ENCODE peak calls at places on chromosomes 16 and 17, in six cellular contexts. P, J, E, I, D and U are unnamed samples.

GRCh38 chr17:63447688-63448005 is 1.5 kb upstream of the CYB561 start:
- DNase-seq in P (no peak), J (no peak), E (no peak), I (no peak), D (no peak), U (no peak)

GRCh38 chr16:81632392-81633146 is 146.5 kb upstream of the PLCG2 start:
- DNase-seq in P (no peak), J (no peak), E (no peak), I (peak; percentile 59), D (no peak), U (peak; percentile 51)

GRCh38 chr16:54355251-54355650 is 68.7 kb upstream of the IRX3 start:
- DNase-seq in P (no peak), J (no peak), E (no peak), I (no peak), D (no peak), U (no peak)

GRCh38 chr17:2084129-2084765 is 29.3 kb downstream of the HIC1 start:
- DNase-seq in P (peak; percentile 73), J (no peak), E (peak; percentile 75), I (peak; percentile 81), D (peak; percentile 90), U (no peak)

GRCh38 chr17:82985973-82986372 is 93.4 kb upstream of the METRNL start:
- DNase-seq in P (no peak), J (no peak), E (no peak), I (peak; percentile 32), D (peak; percentile 50), U (peak; percentile 45)

GRCh38 chr17:43702636-43703035 is 40.9 kb upstream of the MEOX1 start:
- DNase-seq in P (no peak), J (peak; percentile 39), E (no peak), I (no peak), D (no peak), U (no peak)

GRCh38 chr17:58809564-58809936 is 53.9 kb downstream of the PPM1E start:
- DNase-seq in P (no peak), J (no peak), E (no peak), I (no peak), D (no peak), U (no peak)

GRCh38 chr16:66457888-66458287 is 30.8 kb downstream of the BEAN1 start:
- DNase-seq in P (no peak), J (no peak), E (no peak), I (no peak), D (no peak), U (no peak)

GRCh38 chr16:48586083-48586482 is 23.9 kb downstream of the N4BP1 start:
- DNase-seq in P (no peak), J (no peak), E (no peak), I (no peak), D (no peak), U (no peak)

GRCh38 chr16:48592839-48593429 is 17.0 kb downstream of the N4BP1 start:
- DNase-seq in P (no peak), J (no peak), E (no peak), I (no peak), D (no peak), U (no peak)

GRCh38 chr16:48596326-48596725 is 13.7 kb downstream of the N4BP1 start:
- DNase-seq in P (no peak), J (no peak), E (no peak), I (no peak), D (no peak), U (no peak)

GRCh38 chr16:48591976-48592375 is 18.0 kb downstream of the N4BP1 start:
- DNase-seq in P (no peak), J (no peak), E (no peak), I (no peak), D (no peak), U (no peak)

DNA sequence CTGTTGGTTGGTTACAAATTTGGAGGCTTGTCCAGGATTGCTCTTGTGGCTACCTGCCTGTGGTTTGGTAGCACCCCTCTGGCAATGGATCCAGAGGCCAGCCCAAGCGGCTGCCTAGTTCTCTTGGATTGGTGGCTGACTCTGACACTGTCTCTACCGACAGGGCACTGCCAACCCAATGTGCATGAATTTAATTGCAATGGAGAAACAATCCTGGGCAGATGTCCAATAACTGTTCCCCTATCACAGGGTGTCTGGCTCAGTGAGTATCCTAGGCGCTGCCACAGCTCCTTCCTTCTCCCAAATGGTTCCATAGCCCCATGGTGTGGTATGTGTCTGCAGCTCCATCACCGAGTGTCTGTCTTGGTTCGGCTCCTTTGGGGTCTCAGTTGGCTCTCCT is 19.5 kb downstream of the N4BP1 start:
- DNase-seq in P (no peak), J (no peak), E (no peak), I (no peak), D (no peak), U (no peak)
- H3K9me3 ChIP-seq in P (no peaks in the 10 kb centered on the region), J (peaks cover 18% of the 10 kb centered on the region), E (no peaks in the 10 kb centered on the region), I (peaks cover 19% of the 10 kb centered on the region), D (no peaks in the 10 kb centered on the region), U (no peaks in the 10 kb centered on the region)

DNA sequence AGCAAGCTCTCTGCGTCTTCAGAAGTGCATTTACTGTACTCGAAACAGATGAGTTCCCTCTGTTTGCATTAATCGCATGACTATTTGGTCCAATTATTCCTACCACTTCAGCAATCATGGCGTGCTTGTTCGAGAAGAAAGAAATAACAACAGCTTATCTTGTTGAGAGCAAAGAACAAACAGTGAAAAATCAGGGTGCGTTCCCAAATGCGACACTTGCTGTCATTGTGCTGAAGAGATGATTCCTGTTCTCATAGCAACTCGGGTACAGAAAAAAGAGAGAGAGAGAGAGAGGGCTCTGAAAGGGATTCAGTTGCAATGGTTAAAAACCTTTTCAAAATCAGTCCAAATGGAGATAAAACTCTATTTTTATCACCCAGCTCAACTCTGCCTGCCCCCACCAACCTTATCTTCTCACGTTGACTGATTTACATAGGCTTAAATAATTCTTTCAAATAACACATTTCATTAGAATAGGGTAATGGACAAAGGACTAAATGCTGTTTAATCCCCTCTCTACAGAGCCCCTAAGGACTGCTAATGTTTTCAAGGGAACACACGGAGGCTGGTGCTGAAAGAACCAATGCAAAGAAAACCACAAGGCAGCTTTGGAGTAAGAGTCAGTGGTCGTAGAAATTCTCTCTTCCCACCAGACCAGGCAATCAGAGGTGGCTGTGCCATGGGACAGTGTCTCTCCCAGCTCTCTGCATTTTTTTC is 445.6 kb upstream of the MAF start:
- DNase-seq in P (no peak), J (peak; percentile 92), E (no peak), I (no peak), D (no peak), U (no peak)
- H3K9me3 ChIP-seq in P (no peaks in the 10 kb centered on the region), J (no peaks in the 10 kb centered on the region), E (peaks cover 4% of the 10 kb centered on the region), I (no peaks in the 10 kb centered on the region), D (no peaks in the 10 kb centered on the region), U (no peaks in the 10 kb centered on the region)

GRCh38 chr17:19268611-19269010 is 31.4 kb downstream of the EPN2 start:
- DNase-seq in P (no peak), J (no peak), E (no peak), I (no peak), D (no peak), U (no peak)
- H3K9me3 ChIP-seq in P (no peaks in the 10 kb centered on the region), J (no peaks in the 10 kb centered on the region), E (no peaks in the 10 kb centered on the region), I (no peaks in the 10 kb centered on the region), D (no peaks in the 10 kb centered on the region), U (no peaks in the 10 kb centered on the region)

GRCh38 chr17:53420035-53420641 is 402.6 kb upstream of the KIF2B start:
- DNase-seq in P (no peak), J (no peak), E (no peak), I (no peak), D (no peak), U (no peak)
- H3K9me3 ChIP-seq in P (no peaks in the 10 kb centered on the region), J (no peaks in the 10 kb centered on the region), E (no peaks in the 10 kb centered on the region), I (peaks cover 13% of the 10 kb centered on the region), D (no peaks in the 10 kb centered on the region), U (no peaks in the 10 kb centered on the region)

GRCh38 chr17:5182597-5183409 is 8.9 kb downstream of the ZNF594 start:
- DNase-seq in P (no peak), J (no peak), E (no peak), I (no peak), D (no peak), U (no peak)
- H3K9me3 ChIP-seq in P (peaks cover 4% of the 10 kb centered on the region), J (peaks cover 65% of the 10 kb centered on the region), E (peaks cover 100% of the 10 kb centered on the region), I (peaks cover 100% of the 10 kb centered on the region), D (peaks cover 98% of the 10 kb centered on the region), U (peaks cover 38% of the 10 kb centered on the region)